ENCODE peak calls at places on chromosomes 11 and 22, in six cellular contexts. I is astrocyte, V is endothelial cell of umbilical vein, F is GM23338, W is mammary epithelial cell, J is HCT116. D is an unnamed sample. For H3K36me3, the result is how much of the 10 kb centered on the place peaks cover.

GRCh38 chr11:79080506-79080905 is 360.3 kb downstream of the TENM4 start:
- DNase-seq in I (no peak), V (peak), F (no peak), W (no peak), J (no peak), D (no peak)

GRCh38 chr11:87366766-87367405 is 329.2 kb downstream of the TMEM135 start:
- DNase-seq in I (peak), V (peak), F (no peak), W (peak), J (no peak), D (peak)

GRCh38 chr11:17986007-17986710 is 26.7 kb downstream of the SERGEF start:
- DNase-seq in I (peak), V (no peak), F (no peak), W (peak), J (peak), D (peak)

GRCh38 chr11:100752371-100753073 is 65.4 kb downstream of the ARHGAP42 start:
- DNase-seq in I (no peak), V (no peak), F (no peak), W (peak), J (no peak), D (no peak)

GRCh38 chr11:123145661-123146060 is 49.4 kb downstream of the CLMP start:
- DNase-seq in I (no peak), V (no peak), F (no peak), W (no peak), J (no peak), D (no peak)

GRCh38 chr11:76740772-76741171 is 42.4 kb upstream of the TSKU start:
- DNase-seq in I (no peak), V (no peak), F (no peak), W (no peak), J (no peak), D (no peak)

GRCh38 chr11:121965330-121965729 is 150.7 kb downstream of the BLID start:
- DNase-seq in I (peak), V (peak), F (no peak), W (peak), J (no peak), D (peak)

GRCh38 chr11:45850446-45850845 is 3.2 kb downstream of the CRY2 start:
- DNase-seq in I (peak), V (no peak), F (no peak), W (no peak), J (no peak), D (peak)

GRCh38 chr11:74485868-74486267 is 7.7 kb downstream of the LIPT2 start:
- DNase-seq in I (no peak), V (no peak), F (no peak), W (no peak), J (no peak), D (no peak)

GRCh38 chr11:107916671-107917241 is 11.5 kb upstream of the RAB39A start:
- DNase-seq in I (no peak), V (no peak), F (peak), W (no peak), J (no peak), D (peak)

GRCh38 chr11:2704896-2705606 is 5.3 kb upstream of the KCNQ1OT1 start:
- DNase-seq in I (no peak), V (no peak), F (no peak), W (no peak), J (no peak), D (no peak)

GRCh38 chr11:134480129-134480652 is 68.1 kb upstream of the B3GAT1 start:
- DNase-seq in I (no peak), V (no peak), F (no peak), W (no peak), J (no peak), D (no peak)

GRCh38 chr11:129191649-129192048 is 476 bp downstream of the ARHGAP32 start:
- DNase-seq in I (no peak), V (no peak), F (no peak), W (peak), J (no peak), D (no peak)

GRCh38 chr11:33893711-33894401 is 2.0 kb upstream of the LMO2 start:
- DNase-seq in I (peak), V (no peak), F (no peak), W (no peak), J (no peak), D (no peak)

GRCh38 chr11:62144641-62145255 is 20.9 kb downstream of the INCENP start:
- DNase-seq in I (no peak), V (no peak), F (no peak), W (no peak), J (no peak), D (no peak)
- H3K36me3 ChIP-seq in I (under half), V (half or more), F (under half), W (under half), J (half or more), D (under half)

GRCh38 chr22:31107206-31108118 is at the start of gene SELENOM:
- DNase-seq in I (peak), V (peak), F (peak), W (peak), J (peak), D (peak)
- TF ChIP-seq EZH2 in I (no peak), V (no peak), F (no peak), W (no peak), J (no peak), D (no peak)

GRCh38 chr22:49824185-49824925 is 3.3 kb downstream of the BRD1 start:
- DNase-seq in I (no peak), V (no peak), F (no peak), W (peak), J (no peak), D (no peak)
- H3K36me3 ChIP-seq in I (under half), V (under half), F (under half), W (under half), J (under half), D (under half)

GRCh38 chr22:50225200-50225969 is 19.4 kb downstream of the TUBGCP6 start:
- DNase-seq in I (no peak), V (no peak), F (no peak), W (no peak), J (no peak), D (no peak)
- TF ChIP-seq EZH2 in I (no peak), V (no peak), F (no peak), W (no peak), J (no peak), D (no peak)

GRCh38 chr11:47325271-47326041 is 27.0 kb downstream of the MYBPC3 start:
- DNase-seq in I (no peak), V (no peak), F (no peak), W (no peak), J (no peak), D (no peak)
- H3K36me3 ChIP-seq in I (under half), V (under half), F (under half), W (under half), J (under half), D (under half)

DNA sequence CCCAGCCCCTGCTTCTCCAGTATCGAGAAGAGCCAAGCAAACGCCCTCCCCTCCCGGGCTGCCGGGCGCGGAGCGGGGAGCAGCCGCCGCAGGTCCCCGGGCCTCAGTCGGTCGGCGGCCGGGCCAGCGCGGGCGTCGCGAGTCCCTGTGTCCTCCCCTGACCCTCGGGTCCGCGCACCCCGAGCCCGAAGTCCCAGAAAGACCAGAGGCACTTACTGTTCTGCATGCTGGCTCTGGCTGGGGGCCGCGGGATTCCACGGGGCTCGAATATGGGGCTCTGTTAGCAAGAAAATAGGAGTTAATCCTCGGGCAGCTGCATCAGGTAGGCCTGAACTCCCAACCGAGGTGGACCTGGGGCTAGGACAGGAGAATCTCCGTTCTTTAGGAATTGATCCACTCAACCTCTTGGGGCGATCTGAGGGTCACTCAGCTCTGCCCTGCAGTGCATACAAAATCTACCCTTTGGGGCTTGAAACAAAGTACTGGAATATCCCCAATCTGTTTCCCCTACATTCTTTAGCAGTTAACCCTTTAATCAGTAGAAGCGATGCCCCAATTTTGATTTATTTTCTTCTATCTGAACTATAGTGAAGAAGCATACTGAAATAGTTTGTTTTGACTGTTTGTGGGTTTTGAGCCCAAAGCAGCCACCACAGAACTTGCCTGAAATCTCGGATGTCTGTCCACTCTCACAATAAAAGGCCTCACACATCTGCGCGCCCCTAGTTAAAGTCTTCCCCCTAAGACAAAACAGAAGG is 4.8 kb downstream of the PAX6 start:
- DNase-seq in I (peak), V (no peak), F (peak), W (no peak), J (no peak), D (no peak)
- TF ChIP-seq EZH2 in I (peak), V (peak), F (peak), W (peak), J (no peak), D (peak)

DNA sequence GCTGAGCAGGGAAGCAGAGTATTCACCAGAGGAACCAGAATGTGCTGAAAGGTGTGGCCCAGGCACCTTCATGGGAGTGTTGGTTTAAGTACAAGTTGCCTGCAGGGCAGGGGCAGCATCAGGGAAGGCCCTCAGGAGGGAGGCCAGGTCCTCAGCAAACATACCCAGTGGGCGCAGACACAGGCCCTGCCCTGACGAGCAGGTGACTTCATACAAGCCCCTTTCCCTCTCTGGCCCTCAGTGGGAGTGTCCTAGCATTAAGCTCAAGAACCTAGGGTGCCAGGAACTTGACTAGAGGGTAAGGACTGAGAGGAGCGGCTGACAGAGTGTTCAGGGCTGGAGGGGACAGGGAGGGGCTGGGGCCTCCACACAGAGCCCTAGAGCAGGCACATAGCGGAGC is 7.5 kb upstream of the CASTOR1 start:
- DNase-seq in I (no peak), V (no peak), F (no peak), W (no peak), J (no peak), D (no peak)
- H3K36me3 ChIP-seq in I (under half), V (under half), F (under half), W (under half), J (under half), D (under half)

DNA sequence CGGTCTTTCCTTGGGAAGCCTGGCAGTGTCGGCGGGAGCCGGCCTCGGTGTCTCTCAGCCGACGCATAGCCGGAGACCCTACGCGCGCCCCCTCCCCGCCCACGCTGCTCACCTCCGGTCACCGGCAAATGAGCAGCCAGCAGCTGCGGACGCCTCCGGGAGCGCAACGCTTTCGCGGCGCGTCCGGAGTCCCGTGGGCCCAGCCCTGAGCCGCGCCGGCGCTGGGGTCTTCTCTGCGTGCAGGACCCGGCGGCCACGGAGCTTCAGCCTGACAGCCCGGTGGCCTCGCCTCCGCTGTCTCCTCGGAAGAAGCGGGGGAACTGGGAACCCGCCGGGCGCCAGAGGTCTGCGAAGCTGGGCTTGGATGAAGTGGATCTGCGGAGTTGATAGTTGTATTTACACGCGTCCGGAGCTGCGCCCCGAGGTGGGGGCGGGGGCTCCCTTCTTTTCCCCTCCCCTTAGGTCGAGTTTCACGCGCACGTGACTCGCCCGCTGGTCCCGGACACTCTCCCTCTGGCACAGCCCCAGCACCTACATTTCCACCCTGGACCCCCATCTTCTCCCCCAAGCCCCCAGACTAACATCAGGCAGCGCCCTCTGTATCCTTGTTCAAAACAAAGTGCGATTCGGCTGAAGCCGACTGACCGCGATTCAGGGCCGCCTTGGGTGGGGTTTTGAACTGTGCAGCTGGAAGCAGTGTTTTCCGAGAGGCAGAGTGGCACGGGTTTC is at the start of gene SLC43A1:
- DNase-seq in I (peak), V (peak), F (peak), W (no peak), J (no peak), D (peak)
- TF ChIP-seq EZH2 in I (no peak), V (no peak), F (no peak), W (no peak), J (no peak), D (no peak)

GRCh38 chr11:66625041-66625751 is 8.8 kb downstream of the RBM14 start:
- DNase-seq in I (no peak), V (no peak), F (no peak), W (no peak), J (no peak), D (no peak)
- H3K36me3 ChIP-seq in I (half or more), V (half or more), F (under half), W (under half), J (half or more), D (half or more)

D was measured in GM23248.